ENCODE peak calls at places on chromosomes 6 and 20, in eight cellular contexts. Q is heart left ventricle, R is prostate gland, Z is testis, S is tibial nerve, Y is A549, T is suprapubic skin, P is gastrocnemius medialis. O is an unnamed sample.

GRCh38 chr20:43680976-43681375 is 14.1 kb downstream of the MYBL2 start:
- DNase-seq in P (no peak), T (no peak), Z (no peak), Y (no peak), R (no peak), Q (no peak), S (no peak), O (no peak)

GRCh38 chr6:125245109-125245508 is 56.7 kb downstream of the HDDC2 start:
- DNase-seq in Y (no peak), T (no peak), S (no peak), Z (no peak), P (no peak), Q (no peak), R (no peak), O (no peak)

GRCh38 chr6:41462980-41463930 is 82.9 kb upstream of the FOXP4 start:
- DNase-seq in T (no peak), R (peak), Q (peak), Y (peak), Z (peak), S (peak), P (peak), O (no peak)

GRCh38 chr6:161536141-161536735 is 262.4 kb upstream of the AGPAT4 start:
- DNase-seq in T (no peak), P (no peak), Y (no peak), Z (no peak), R (no peak), Q (no peak), S (no peak), O (no peak)

GRCh38 chr20:63835031-63835858 is 4.2 kb upstream of the ZBTB46 start:
- DNase-seq in S (peak), P (peak), Y (peak), Z (peak), R (peak), T (no peak), Q (peak), O (peak)

GRCh38 chr6:958531-958930 is 265.6 kb upstream of the EXOC2 start:
- DNase-seq in R (no peak), S (no peak), Z (no peak), P (no peak), Y (no peak), T (no peak), Q (no peak), O (no peak)

GRCh38 chr6:139711714-139712585 is 337.5 kb upstream of the CITED2 start:
- DNase-seq in T (no peak), Z (no peak), Y (no peak), P (no peak), S (no peak), R (no peak), Q (no peak), O (no peak)

GRCh38 chr6:14742171-14742570 is 503.7 kb upstream of the JARID2 start:
- DNase-seq in Z (no peak), T (no peak), P (no peak), S (no peak), Y (no peak), R (no peak), Q (no peak), O (peak)

GRCh38 chr20:38883081-38883980 is 42.9 kb upstream of the FAM83D start:
- DNase-seq in P (no peak), Q (no peak), Y (no peak), S (no peak), T (no peak), R (no peak), Z (no peak), O (no peak)

GRCh38 chr20:48845000-48845399 is 17.2 kb upstream of the PREX1 start:
- DNase-seq in P (no peak), T (no peak), S (no peak), Z (no peak), R (no peak), Y (no peak), Q (no peak), O (no peak)

GRCh38 chr6:48032156-48032555 is 78.8 kb downstream of the PTCHD4 start:
- DNase-seq in S (no peak), T (no peak), Y (no peak), P (no peak), R (no peak), Q (no peak), Z (no peak), O (no peak)

GRCh38 chr20:9837634-9838033 is 1.2 kb downstream of the PAK5 start:
- DNase-seq in P (no peak), Y (no peak), T (no peak), R (no peak), S (no peak), Q (no peak), Z (no peak), O (no peak)

GRCh38 chr6:74598473-74599393 is 607.1 kb downstream of the COL12A1 start:
- DNase-seq in R (no peak), S (no peak), P (no peak), Z (no peak), Q (no peak), Y (peak), T (no peak), O (no peak)

GRCh38 chr6:167930300-167930699 is 67.2 kb upstream of the KIF25 start:
- DNase-seq in Z (no peak), T (no peak), Y (no peak), P (no peak), Q (no peak), R (no peak), S (no peak), O (no peak)

GRCh38 chr20:33817411-33817810 is 6.3 kb downstream of the CHMP4B start:
- DNase-seq in T (no peak), P (no peak), Z (no peak), S (no peak), R (no peak), Y (no peak), Q (no peak), O (no peak)

GRCh38 chr6:30075094-30075986 is at the start of gene RNF39:
- DNase-seq in P (no peak), R (peak), Z (peak), Y (no peak), Q (no peak), S (no peak), T (no peak), O (no peak)

GRCh38 chr20:60206259-60206658 is 248.0 kb downstream of the CDH26 start:
- DNase-seq in Q (no peak), R (no peak), Z (no peak), P (no peak), T (no peak), Y (peak), S (no peak), O (no peak)

GRCh38 chr6:16450285-16450684 is 211.9 kb downstream of the GMPR start:
- DNase-seq in T (no peak), R (no peak), S (no peak), Y (no peak), Q (no peak), Z (no peak), P (no peak), O (no peak)

GRCh38 chr6:25034477-25034876 is 98.7 kb upstream of the RIPOR2 start:
- DNase-seq in Q (no peak), T (no peak), P (no peak), S (no peak), Y (no peak), R (no peak), Z (no peak), O (no peak)

GRCh38 chr6:25038300-25038699 is 102.5 kb upstream of the RIPOR2 start:
- DNase-seq in Z (no peak), Q (no peak), R (no peak), T (no peak), S (no peak), Y (no peak), P (no peak), O (no peak)

GRCh38 chr6:25032964-25033363 is 97.2 kb upstream of the RIPOR2 start:
- DNase-seq in P (no peak), S (no peak), R (no peak), Y (no peak), Z (no peak), T (no peak), Q (no peak), O (no peak)

GRCh38 chr6:25036461-25036860 is 100.7 kb upstream of the RIPOR2 start:
- DNase-seq in Z (no peak), R (no peak), Q (no peak), P (no peak), Y (no peak), S (no peak), T (no peak), O (no peak)

GRCh38 chr6:25035451-25036435 is 100.0 kb upstream of the RIPOR2 start:
- DNase-seq in S (no peak), P (no peak), Q (no peak), T (no peak), Y (no peak), R (no peak), Z (no peak), O (no peak)
- TF ChIP-seq POLR2A in S (no peak), P (no peak), Q (no peak), T (no peak), Y (no peak), R (no peak), Z (no peak), O (no peak)

GRCh38 chr6:150598858-150599198 is 857 bp upstream of the PLEKHG1 start:
- DNase-seq in T (no peak), Z (no peak), P (no peak), Y (no peak), S (no peak), Q (no peak), R (no peak), O (no peak)
- H3K4me3 ChIP-seq in T (no peak), Z (no peak), P (no peak), Y (no peak), S (no peak), Q (no peak), R (no peak), O (no peak)

GRCh38 chr6:156686940-156687874 is 90.0 kb upstream of the ARID1B start:
- DNase-seq in Z (peak), R (peak), S (peak), P (peak), T (peak), Q (peak), Y (peak), O (peak)

GRCh38 chr6:156694679-156695078 is 82.5 kb upstream of the ARID1B start:
- DNase-seq in Z (no peak), Q (no peak), P (no peak), R (no peak), T (no peak), Y (no peak), S (no peak), O (no peak)

GRCh38 chr6:156687875-156688549 is 89.2 kb upstream of the ARID1B start:
- DNase-seq in R (peak), S (no peak), P (peak), T (no peak), Z (peak), Q (no peak), Y (no peak), O (peak)

GRCh38 chr6:156689656-156690055 is 87.5 kb upstream of the ARID1B start:
- DNase-seq in R (no peak), T (no peak), P (peak), S (no peak), Y (no peak), Z (no peak), Q (no peak), O (peak)

DNA sequence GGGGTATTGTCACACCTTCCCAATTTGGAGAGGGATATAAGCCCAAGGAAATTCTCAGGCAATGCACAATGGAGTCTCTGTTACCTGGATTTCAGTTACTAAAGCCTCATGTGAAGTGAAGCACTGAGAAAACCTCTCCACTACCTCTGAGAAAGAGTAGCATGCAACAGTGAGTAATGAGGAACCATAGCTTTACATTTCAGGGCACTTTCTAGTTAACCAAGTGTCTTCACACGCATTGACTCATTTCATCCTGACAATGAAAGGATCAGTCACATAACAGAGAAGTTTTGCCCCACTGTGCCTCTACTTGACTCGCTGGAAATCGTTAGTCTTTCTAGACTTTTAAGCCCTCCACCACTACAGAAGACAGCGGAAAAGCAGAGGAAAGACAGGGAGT is 86.2 kb upstream of the ARID1B start:
- DNase-seq in Z (no peak), T (no peak), Q (no peak), P (no peak), Y (no peak), S (no peak), R (no peak), O (no peak)
- TF ChIP-seq POLR2A in Z (no peak), T (no peak), Q (no peak), P (no peak), Y (no peak), S (no peak), R (no peak), O (no peak)

DNA sequence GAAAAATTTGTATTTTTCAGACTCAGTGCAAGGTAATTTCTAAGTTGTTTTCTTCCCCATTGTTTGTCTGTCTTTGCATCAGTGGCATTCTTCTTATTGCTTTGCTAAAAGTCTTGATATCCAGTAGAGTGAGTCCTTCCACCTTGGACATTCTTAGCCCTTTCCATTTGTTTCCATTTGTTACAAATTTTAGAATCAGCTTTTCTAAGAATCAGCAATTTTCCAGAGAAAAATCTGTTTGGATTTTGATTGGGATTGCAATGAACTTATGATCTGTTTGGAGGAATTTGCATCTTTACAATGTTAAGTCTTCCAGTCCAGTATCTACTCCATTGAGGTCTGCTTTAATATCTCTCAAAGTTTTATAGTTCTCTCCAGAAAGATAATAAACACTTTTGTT is 36.4 kb downstream of the LRRN4 start:
- DNase-seq in R (no peak), T (no peak), Y (no peak), Z (no peak), Q (no peak), S (no peak), P (no peak), O (no peak)
- H3K4me3 ChIP-seq in R (no peak), T (no peak), Y (no peak), Z (no peak), Q (no peak), S (no peak), P (no peak), O (no peak)

GRCh38 chr6:143427109-143427817 is 23.2 kb downstream of the ADAT2 start:
- DNase-seq in T (peak), Z (peak), R (peak), P (peak), Q (peak), Y (peak), S (peak), O (peak)
- TF ChIP-seq POLR2A in T (no peak), Z (no peak), R (no peak), P (no peak), Q (no peak), Y (no peak), S (no peak), O (no peak)

GRCh38 chr6:27893059-27893835 is 18.9 kb downstream of the OR2B2 start:
- DNase-seq in P (peak), Z (peak), T (peak), Y (peak), R (peak), Q (peak), S (peak), O (peak)

GRCh38 chr6:27894839-27895762 is 17.1 kb downstream of the OR2B2 start:
- DNase-seq in P (peak), R (peak), Q (peak), T (no peak), S (no peak), Y (peak), Z (peak), O (peak)

GRCh38 chr6:27892596-27893058 is 19.6 kb downstream of the OR2B2 start:
- DNase-seq in T (no peak), R (no peak), Q (no peak), P (no peak), Y (no peak), Z (no peak), S (no peak), O (no peak)

GRCh38 chr6:27896398-27896796 is 15.8 kb downstream of the OR2B2 start:
- DNase-seq in R (no peak), T (no peak), Y (no peak), P (no peak), S (no peak), Z (no peak), Q (no peak), O (no peak)

GRCh38 chr6:27893836-27894807 is 18.1 kb downstream of the OR2B2 start:
- DNase-seq in Y (peak), Q (peak), Z (peak), P (peak), S (peak), R (peak), T (peak), O (peak)
- H3K4me3 ChIP-seq in Y (peak), Q (peak), Z (peak), P (peak), S (peak), R (peak), T (peak), O (peak)

GRCh38 chr6:169652896-169653295 is 48.9 kb downstream of the WDR27 start:
- DNase-seq in Y (no peak), P (no peak), R (no peak), S (no peak), Q (no peak), Z (no peak), T (no peak), O (no peak)

GRCh38 chr6:169656626-169657610 is 44.9 kb downstream of the WDR27 start:
- DNase-seq in Q (no peak), Z (no peak), S (no peak), Y (no peak), P (no peak), R (no peak), T (no peak), O (no peak)

GRCh38 chr6:169653691-169654090 is 48.1 kb downstream of the WDR27 start:
- DNase-seq in Z (peak), Q (no peak), P (no peak), R (no peak), T (no peak), S (no peak), Y (no peak), O (no peak)

GRCh38 chr6:169651498-169651897 is 50.3 kb downstream of the WDR27 start:
- DNase-seq in S (no peak), P (no peak), R (no peak), Q (no peak), Y (no peak), T (no peak), Z (no peak), O (no peak)

DNA sequence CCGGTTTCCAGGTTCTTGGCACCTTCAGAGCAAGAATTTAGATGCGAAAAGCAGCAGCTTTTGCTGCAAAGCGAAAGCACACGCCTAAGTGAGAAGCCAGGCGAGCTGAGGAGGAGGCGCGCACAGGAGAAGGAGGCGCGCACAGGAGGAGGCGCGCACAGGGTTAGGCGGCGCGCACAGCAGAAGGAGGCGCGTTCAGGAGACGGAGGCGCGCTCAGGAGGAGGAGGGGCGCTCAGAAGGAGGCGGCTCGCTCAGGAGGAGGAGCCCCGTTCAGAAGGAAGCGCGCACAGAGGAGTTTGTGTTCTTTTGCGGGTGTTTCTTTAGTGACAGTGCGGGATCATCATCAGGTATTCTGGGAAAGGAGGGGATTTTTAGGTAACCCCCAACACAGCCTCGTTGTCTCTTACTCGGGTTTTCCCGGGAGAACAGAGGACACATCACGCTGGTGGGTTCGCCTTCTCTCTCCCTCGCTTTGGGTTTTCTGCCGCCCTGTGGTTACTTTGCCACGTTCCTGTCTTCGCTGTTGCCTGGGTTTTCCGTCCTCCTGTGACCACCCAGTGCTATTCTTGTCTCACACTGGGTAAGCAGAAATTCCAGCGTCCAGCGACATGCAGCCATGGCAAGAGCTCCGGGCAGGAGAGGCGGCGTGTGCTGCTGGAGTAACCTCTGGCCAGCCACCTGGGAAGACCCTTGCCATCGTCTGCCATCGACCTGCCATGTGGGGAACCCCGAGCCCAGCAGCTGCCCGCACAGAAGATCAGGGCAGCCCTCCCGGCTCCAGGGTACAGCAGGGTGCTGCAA is 47.0 kb downstream of the WDR27 start:
- DNase-seq in T (no peak), P (peak), S (peak), R (peak), Z (peak), Y (no peak), Q (peak), O (peak)
- TF ChIP-seq POLR2A in T (peak), P (peak), S (no peak), R (peak), Z (no peak), Y (no peak), Q (no peak), O (no peak)

DNA sequence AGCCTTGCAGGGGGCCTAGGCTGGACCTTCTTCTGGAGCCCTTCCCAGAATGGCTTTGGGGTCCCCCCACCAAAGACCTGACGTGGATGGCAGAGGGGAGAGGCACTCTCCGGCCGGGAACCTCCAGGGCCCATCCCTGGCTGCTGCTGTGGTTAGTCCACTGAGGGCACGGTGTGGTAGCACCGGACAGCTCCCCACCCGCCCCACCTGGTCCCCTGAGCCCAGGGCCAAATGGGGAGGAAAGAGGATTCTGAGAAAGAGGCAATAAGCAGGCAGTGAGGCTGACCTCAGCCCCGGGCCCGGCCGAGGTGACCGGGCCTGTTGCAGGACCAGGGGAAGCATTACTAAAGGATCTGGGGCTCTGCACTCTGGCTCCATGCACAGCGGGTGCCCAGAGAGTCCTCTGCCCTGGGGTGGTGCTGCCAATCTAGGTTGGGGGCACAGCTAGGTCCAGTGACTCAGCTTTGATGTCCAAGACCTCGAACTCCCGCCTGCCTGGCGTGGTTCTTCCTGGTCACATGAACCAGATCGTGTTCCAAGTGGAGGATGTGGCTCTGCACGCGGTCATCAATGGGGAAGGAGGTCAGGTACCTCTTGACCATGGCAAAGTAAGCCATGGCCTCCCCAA is 2.2 kb downstream of the CENPB start:
- DNase-seq in Q (no peak), Z (no peak), T (no peak), Y (no peak), P (no peak), S (no peak), R (no peak), O (no peak)
- H3K4me3 ChIP-seq in Q (peak), Z (no peak), T (peak), Y (peak), P (peak), S (peak), R (no peak), O (no peak)

DNA sequence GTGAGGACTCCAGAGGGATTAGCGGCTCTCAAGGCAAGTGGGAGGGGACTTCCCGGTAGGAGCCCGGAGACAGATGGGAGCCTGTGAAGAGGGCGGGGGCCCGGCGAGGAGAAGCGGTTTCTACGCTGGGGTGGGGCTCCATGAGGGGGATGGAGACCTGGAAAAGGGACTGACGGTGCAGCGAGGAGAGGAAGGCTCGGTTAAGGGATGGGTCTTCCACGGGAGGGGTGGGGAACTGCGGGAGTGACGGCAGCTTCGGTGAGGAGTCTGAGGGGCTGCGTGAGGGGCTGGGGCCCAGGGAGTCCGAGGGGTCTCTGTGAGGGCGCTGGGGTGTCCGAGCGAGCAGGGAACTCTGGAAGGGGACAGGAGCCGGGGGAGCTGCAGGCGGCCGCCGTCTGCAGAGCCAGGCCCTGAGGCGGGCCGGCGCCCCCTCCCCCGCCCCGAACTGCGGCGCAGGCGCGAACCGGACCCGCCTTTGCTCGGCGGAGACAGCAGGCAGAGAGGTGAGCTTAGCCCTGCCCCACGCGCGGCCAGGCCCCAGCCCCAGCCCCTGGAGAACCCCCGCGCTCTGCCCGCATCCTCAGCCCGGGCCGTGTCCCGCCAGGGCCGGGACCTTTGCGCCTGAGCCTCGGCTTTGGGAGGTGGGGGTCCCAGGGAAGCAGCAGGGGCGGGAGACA is at the start of gene NRSN2:
- DNase-seq in Q (peak), Z (peak), Y (peak), S (peak), P (no peak), T (no peak), R (peak), O (peak)
- TF ChIP-seq POLR2A in Q (peak), Z (no peak), Y (peak), S (no peak), P (no peak), T (no peak), R (peak), O (no peak)

O was measured in lower leg skin.